ENCODE peak calls at places on chromosomes 5 and 9, in eight cellular contexts. T is left ventricle myocardium inferior; J is EH; V is HT1080; X is SJSA1; L is iris pigment epithelial cell; Y is activated T-cell treated with anti-CD3 and anti-CD28 coated beads for 1 hour; I is naive thymus-derived CD4-positive, alpha-beta T cell. R is an unnamed sample.

GRCh38 chr5:54518146-54519082 is 855 bp downstream of the SNX18 start:
- DNase-seq in X (peak; percentile 65), J (peak; percentile 62), Y (peak; percentile 41), V (peak; percentile 11), T (peak; percentile 69), L (peak; percentile 54), I (peak; percentile 43), R (no peak)

GRCh38 chr5:57626703-57627102 is 144.1 kb upstream of the ACTBL2 start:
- DNase-seq in T (no peak), J (no peak), I (no peak), V (no peak), X (no peak), L (no peak), Y (no peak), R (peak; percentile 4)

GRCh38 chr9:137818286-137818685 is 59.3 kb upstream of the CACNA1B start:
- DNase-seq in I (no peak), X (no peak), J (no peak), V (no peak), T (no peak), Y (no peak), L (no peak), R (no peak)

GRCh38 chr9:77843088-77843985 is 188.3 kb downstream of the GNAQ start:
- DNase-seq in X (no peak), Y (no peak), I (no peak), J (no peak), L (no peak), T (no peak), V (no peak), R (no peak)

GRCh38 chr9:124291801-124292396 is 34.1 kb downstream of the NEK6 start:
- DNase-seq in I (no peak), T (peak; percentile 41), J (no peak), X (peak; percentile 44), L (no peak), V (no peak), Y (no peak), R (no peak)

GRCh38 chr5:55172051-55172899 is 702 bp downstream of the CDC20B start:
- DNase-seq in V (peak; percentile 57), I (peak; percentile 75), Y (peak; percentile 33), L (peak; percentile 81), X (peak; percentile 54), J (peak; percentile 77), T (no peak), R (peak; percentile 96)

GRCh38 chr5:135218486-135218755 is 180.6 kb downstream of the MACROH2A1 start:
- DNase-seq in L (no peak), J (no peak), I (no peak), X (no peak), Y (no peak), V (no peak), T (no peak), R (no peak)

GRCh38 chr9:1604942-1605560 is 410.1 kb upstream of the SMARCA2 start:
- DNase-seq in X (peak; percentile 1), T (no peak), L (peak; percentile 20), I (no peak), V (peak; percentile 36), Y (no peak), J (peak; percentile 13), R (peak; percentile 56)

GRCh38 chr9:92718086-92719001 is 46.3 kb downstream of the BICD2 start:
- DNase-seq in J (no peak), X (no peak), V (no peak), I (no peak), T (no peak), L (no peak), Y (no peak), R (no peak)

GRCh38 chr5:67160985-67161384 is 35.6 kb downstream of the CD180 start:
- DNase-seq in X (peak; percentile 44), L (peak; percentile 62), J (peak; percentile 70), T (no peak), Y (peak; percentile 39), V (peak; percentile 70), I (peak; percentile 55), R (peak; percentile 74)

GRCh38 chr5:128446-128845 is 36.5 kb downstream of the PLEKHG4B start:
- DNase-seq in Y (no peak), I (no peak), J (peak; percentile 21), V (no peak), T (no peak), X (no peak), L (no peak), R (no peak)

GRCh38 chr5:172688735-172689572 is 47.9 kb downstream of the NEURL1B start:
- DNase-seq in X (no peak), V (no peak), L (no peak), T (peak; percentile 58), Y (peak; percentile 16), J (no peak), I (peak; percentile 40), R (no peak)

GRCh38 chr5:139571966-139572365 is 10.8 kb downstream of the UBE2D2 start:
- DNase-seq in J (no peak), Y (no peak), V (no peak), L (no peak), T (no peak), X (no peak), I (no peak), R (no peak)

GRCh38 chr9:121954477-121955175 is 138.5 kb downstream of the TTLL11 start:
- DNase-seq in L (peak; percentile 92), X (no peak), V (no peak), Y (no peak), T (peak; percentile 49), I (no peak), J (peak; percentile 63), R (no peak)

GRCh38 chr9:136627703-136628102 is 35.0 kb upstream of the EGFL7 start:
- DNase-seq in V (no peak), T (no peak), Y (no peak), J (no peak), X (no peak), I (no peak), L (no peak), R (no peak)

GRCh38 chr5:169803077-169803981 is 166.3 kb downstream of the DOCK2 start:
- DNase-seq in J (peak; percentile 96), X (no peak), I (no peak), Y (no peak), V (peak; percentile 91), L (peak; percentile 97), T (peak; percentile 65), R (peak; percentile 69)

GRCh38 chr5:113520429-113520828 is 6.9 kb downstream of the YTHDC2 start:
- DNase-seq in T (no peak), J (peak; percentile 49), I (no peak), V (peak; percentile 63), X (no peak), Y (no peak), L (peak; percentile 67), R (peak; percentile 20)

GRCh38 chr9:36721846-36722588 is 149.3 kb downstream of the MELK start:
- DNase-seq in V (no peak), I (no peak), J (no peak), T (no peak), Y (no peak), X (no peak), L (peak; percentile 20), R (peak; percentile 71)

GRCh38 chr5:124467745-124468144 is 278.7 kb downstream of the ZNF608 start:
- DNase-seq in I (no peak), Y (no peak), J (no peak), T (no peak), X (no peak), V (no peak), L (no peak), R (no peak)

GRCh38 chr5:126138475-126139005 is 284.7 kb upstream of the GRAMD2B start:
- DNase-seq in L (peak; percentile 14), J (peak; percentile 66), X (peak; percentile 82), I (no peak), T (no peak), V (no peak), Y (no peak), R (peak; percentile 49)

GRCh38 chr5:13580058-13580457 is 364.4 kb downstream of the DNAH5 start:
- DNase-seq in I (no peak), Y (no peak), T (no peak), V (no peak), J (no peak), X (no peak), L (no peak), R (no peak)

GRCh38 chr9:20728493-20729220 is 44.6 kb downstream of the FOCAD start:
- DNase-seq in L (peak; percentile 82), V (peak; percentile 36), X (no peak), J (peak; percentile 44), I (no peak), Y (no peak), T (no peak), R (peak; percentile 53)

GRCh38 chr9:106622148-106622547 is 240.8 kb upstream of the ZNF462 start:
- DNase-seq in T (no peak), I (no peak), X (no peak), V (no peak), J (no peak), Y (no peak), L (no peak), R (no peak)